ENCODE peak calls at places on chromosomes 7 and 10, in five cellular contexts. V is SK-N-SH, K is ovary, C is sigmoid colon, H is tibial nerve. A is an unnamed sample.

GRCh38 chr7:2729043-2729892 is 41.3 kb downstream of the AMZ1 start:
- DNase-seq in V (no peak), K (peak; percentile 74), C (peak; percentile 85), H (no peak), A (peak; percentile 22)

GRCh38 chr7:82985144-82985802 is 177.4 kb downstream of the PCLO start:
- DNase-seq in V (peak; percentile 8), K (no peak), C (no peak), H (no peak), A (no peak)

GRCh38 chr10:70448236-70448635 is 6.8 kb upstream of the NODAL start:
- DNase-seq in V (no peak), K (no peak), C (no peak), H (no peak), A (no peak)

GRCh38 chr7:44333971-44334733 is 8.8 kb upstream of the CAMK2B start:
- DNase-seq in V (no peak), K (no peak), C (no peak), H (no peak), A (no peak)

GRCh38 chr7:153541903-153542302 is 510.3 kb upstream of the DPP6 start:
- DNase-seq in V (no peak), K (no peak), C (no peak), H (no peak), A (no peak)

GRCh38 chr10:52229271-52229931 is 84.7 kb upstream of the DKK1 start:
- DNase-seq in V (no peak), K (no peak), C (no peak), H (no peak), A (no peak)

GRCh38 chr10:35378547-35379210 is 42.4 kb downstream of the CCNY start:
- DNase-seq in V (no peak), K (no peak), C (no peak), H (no peak), A (no peak)

GRCh38 chr10:100655760-100656421 is 89.5 kb upstream of the PAX2 start:
- DNase-seq in V (peak; percentile 71), K (no peak), C (no peak), H (no peak), A (no peak)

GRCh38 chr7:158110034-158110590 is 477.5 kb downstream of the PTPRN2 start:
- DNase-seq in V (no peak), K (no peak), C (no peak), H (no peak), A (peak; percentile 19)

GRCh38 chr7:158544708-158545107 is 42.9 kb downstream of the PTPRN2 start:
- DNase-seq in V (no peak), K (no peak), C (no peak), H (no peak), A (no peak)

GRCh38 chr7:117251687-117252086 is 71.2 kb downstream of the WNT2 start:
- DNase-seq in V (no peak), K (no peak), C (no peak), H (no peak), A (no peak)

GRCh38 chr7:63899691-63900393 is 98.8 kb upstream of the ZNF722 start:
- DNase-seq in V (peak; percentile 95), K (peak; percentile 92), C (peak; percentile 76), H (peak; percentile 60), A (no peak)

GRCh38 chr7:2108501-2109250 is 124.1 kb downstream of the MAD1L1 start:
- DNase-seq in V (peak; percentile 68), K (peak; percentile 28), C (no peak), H (no peak), A (no peak)

DNA sequence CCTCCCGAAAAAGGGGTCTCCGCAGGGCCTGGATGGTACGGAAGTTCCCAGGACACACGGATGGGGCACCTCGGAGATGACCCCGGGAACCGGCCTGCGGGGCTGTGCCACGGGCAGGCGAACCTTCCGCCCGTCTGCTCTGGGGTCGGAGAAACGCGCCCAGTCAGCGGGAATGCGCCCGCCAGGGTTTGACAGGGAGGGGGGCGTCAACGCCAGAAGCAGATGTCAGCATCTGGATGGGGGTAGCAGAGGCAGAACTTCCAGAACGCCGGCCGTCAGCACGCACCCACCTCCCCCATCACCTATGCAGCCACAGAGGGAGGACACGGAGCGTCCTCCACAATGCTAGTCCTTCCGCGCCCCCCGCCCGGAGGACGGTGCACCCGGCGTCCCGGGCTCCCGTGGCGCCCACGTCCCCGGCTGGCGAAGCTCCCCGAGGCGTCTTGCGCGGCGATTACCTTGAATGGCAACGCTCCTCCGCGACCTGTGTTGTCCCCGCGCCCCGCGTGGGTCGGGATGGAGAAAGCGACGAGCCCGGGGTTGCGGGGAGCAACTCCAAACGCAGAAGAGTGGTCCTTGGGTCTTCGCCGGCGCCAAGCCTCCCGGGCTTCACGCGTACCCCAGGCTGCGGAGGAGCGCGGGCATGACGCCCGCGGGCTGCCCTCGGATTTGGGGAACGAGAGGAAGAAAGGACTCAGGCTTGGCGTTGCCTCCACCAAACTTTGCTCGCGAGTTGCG is 571 bp downstream of the FGFR2 start:
- DNase-seq in V (peak; percentile 83), K (peak; percentile 58), C (peak; percentile 76), H (no peak), A (no peak)
- H3K4me3 ChIP-seq in V (peak overlapping the region; percentile 60), K (peak overlapping the region; percentile 78), C (peak overlapping the region; percentile 90), H (peak overlapping the region; percentile 38), A (peak overlapping the region; percentile 64)

GRCh38 chr10:125121003-125121402 is 39.4 kb downstream of the CTBP2 start:
- DNase-seq in V (no peak), K (peak; percentile 26), C (peak; percentile 51), H (no peak), A (no peak)
- TF ChIP-seq EP300 in V (no peak), K (no peak), C (no peak), H (no peak), A (no peak)

DNA sequence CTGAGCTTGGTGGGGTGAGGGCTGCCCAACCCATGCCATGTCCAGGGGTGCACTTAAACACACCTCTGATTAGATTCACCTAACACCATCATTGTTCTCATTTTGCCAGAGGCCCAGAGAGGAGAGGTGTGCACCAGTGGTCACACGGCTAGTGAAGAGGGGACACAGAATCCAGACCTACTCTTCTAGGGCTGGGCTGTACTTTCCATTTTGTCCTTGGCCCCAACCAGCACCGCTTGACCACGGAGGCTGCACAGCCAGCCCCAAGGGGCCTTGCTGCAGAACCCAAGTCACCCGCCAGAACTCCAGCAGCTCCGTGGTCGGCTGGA is 246 bp upstream of the WDFY4 start:
- DNase-seq in V (no peak), K (no peak), C (no peak), H (no peak), A (no peak)
- H3K4me3 ChIP-seq in V (no peak overlapping the region), K (no peak overlapping the region), C (peak overlapping the region; percentile 25), H (no peak overlapping the region), A (peak overlapping the region; percentile 20)

GRCh38 chr7:50197547-50197946 is 104.5 kb upstream of the ZPBP start:
- DNase-seq in V (no peak), K (no peak), C (no peak), H (no peak), A (no peak)
- TF ChIP-seq EP300 in V (no peak), K (no peak), C (no peak), H (no peak), A (no peak)

GRCh38 chr7:20199015-20199737 is 18.0 kb downstream of the MACC1 start:
- DNase-seq in V (peak; percentile 13), K (no peak), C (no peak), H (no peak), A (peak; percentile 34)
- H3K4me3 ChIP-seq in V (no peak overlapping the region), K (no peak overlapping the region), C (no peak overlapping the region), H (no peak overlapping the region), A (no peak overlapping the region)

GRCh38 chr10:112304460-112304859 is 21.3 kb downstream of the TECTB start:
- DNase-seq in V (no peak), K (no peak), C (no peak), H (no peak), A (no peak)
- TF ChIP-seq EP300 in V (no peak), K (no peak), C (no peak), H (no peak), A (no peak)

A was measured in stomach.